ENCODE peak calls at places on chromosomes 3 and 15, in ten cellular contexts. F, R, P, V, C, Q, T, Y, U and J are unnamed samples.

GRCh38 chr15:45362419-45362818 is 15.9 kb downstream of the GATM start:
- DNase-seq in F (no peak), R (no peak), P (no peak), V (no peak), C (no peak), Q (no peak), T (no peak), Y (no peak), U (no peak), J (no peak)

GRCh38 chr3:36257117-36257516 is 123.2 kb upstream of the STAC start:
- DNase-seq in F (no peak), R (no peak), P (no peak), V (no peak), C (no peak), Q (no peak), T (no peak), Y (no peak), U (no peak), J (no peak)

GRCh38 chr3:10770981-10771380 is 45.0 kb upstream of the SLC6A11 start:
- DNase-seq in F (no peak), R (no peak), P (no peak), V (no peak), C (no peak), Q (no peak), T (no peak), Y (no peak), U (no peak), J (no peak)

GRCh38 chr3:184337315-184337714 is at the start of gene FAM131A:
- DNase-seq in F (peak; percentile 87), R (peak; percentile 75), P (no peak), V (no peak), C (no peak), Q (no peak), T (peak; percentile 81), Y (no peak), U (peak; percentile 28), J (no peak)

GRCh38 chr15:43998607-43999006 is 171.8 kb downstream of the WDR76 start:
- DNase-seq in F (peak; percentile 96), R (no peak), P (peak; percentile 44), V (no peak), C (no peak), Q (no peak), T (peak; percentile 76), Y (no peak), U (peak; percentile 71), J (peak; percentile 52)

GRCh38 chr3:43389388-43390254 is 103.3 kb downstream of the SNRK start:
- DNase-seq in F (peak; percentile 69), R (peak; percentile 55), P (no peak), V (no peak), C (peak; percentile 57), Q (peak; percentile 54), T (peak; percentile 64), Y (peak; percentile 89), U (peak; percentile 88), J (peak; percentile 77)

GRCh38 chr3:103609472-103609871 is 1174.7 kb downstream of the ZPLD1 start:
- DNase-seq in F (no peak), R (no peak), P (no peak), V (no peak), C (no peak), Q (no peak), T (no peak), Y (no peak), U (no peak), J (no peak)

GRCh38 chr3:195872097-195872496 is 36.3 kb downstream of the TNK2 start:
- DNase-seq in F (no peak), R (no peak), P (no peak), V (no peak), C (no peak), Q (no peak), T (no peak), Y (no peak), U (no peak), J (no peak)

GRCh38 chr15:61841461-61841860 is 218.8 kb downstream of the VPS13C start:
- DNase-seq in F (no peak), R (no peak), P (no peak), V (no peak), C (no peak), Q (no peak), T (no peak), Y (no peak), U (no peak), J (no peak)

GRCh38 chr15:31869640-31870335 is 160.5 kb upstream of the CHRNA7 start:
- DNase-seq in F (peak; percentile 2), R (no peak), P (peak; percentile 69), V (no peak), C (no peak), Q (no peak), T (peak; percentile 12), Y (peak; percentile 87), U (no peak), J (no peak)

GRCh38 chr3:166013073-166013679 is 176.0 kb upstream of the BCHE start:
- DNase-seq in F (peak; percentile 53), R (no peak), P (peak; percentile 45), V (no peak), C (no peak), Q (peak; percentile 10), T (no peak), Y (no peak), U (peak; percentile 37), J (peak; percentile 28)

GRCh38 chr3:31341130-31341529 is 191.6 kb upstream of the STT3B start:
- DNase-seq in F (no peak), R (no peak), P (peak; percentile 40), V (no peak), C (peak; percentile 26), Q (no peak), T (no peak), Y (no peak), U (no peak), J (no peak)

DNA sequence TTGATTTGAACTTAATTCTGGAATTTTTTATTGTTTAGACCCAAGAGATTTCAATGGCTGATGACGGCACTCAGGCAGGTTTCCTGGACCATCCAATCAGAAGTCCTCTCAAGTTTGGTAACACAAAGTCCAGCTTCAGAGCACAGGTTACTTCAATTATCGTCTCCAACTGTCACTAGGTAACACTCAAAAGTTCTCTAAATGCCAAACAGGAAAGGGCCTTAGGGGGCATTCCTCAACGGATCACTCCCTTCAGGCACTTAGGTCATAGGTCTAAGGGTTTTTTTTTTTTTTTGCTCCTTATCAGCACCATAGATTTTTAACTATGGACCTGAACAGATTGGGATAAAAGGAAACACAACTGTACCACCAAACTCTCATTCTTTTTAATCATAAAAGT is 85.8 kb downstream of the MEIS2 start:
- DNase-seq in F (no peak), R (no peak), P (peak; percentile 25), V (no peak), C (no peak), Q (no peak), T (no peak), Y (no peak), U (no peak), J (no peak)
- H3K4me3 ChIP-seq in F (no peak overlapping the region), R (no peak overlapping the region), P (no peak overlapping the region), V (no peak overlapping the region), C (no peak overlapping the region), Q (no peak overlapping the region), T (no peak overlapping the region), Y (no peak overlapping the region), U (no peak overlapping the region), J (no peak overlapping the region)

GRCh38 chr3:24521306-24522154 is 26.9 kb upstream of the THRB start:
- DNase-seq in F (peak; percentile 25), R (peak; percentile 27), P (peak; percentile 72), V (no peak), C (peak; percentile 65), Q (no peak), T (peak; percentile 72), Y (peak; percentile 90), U (no peak), J (peak; percentile 34)
- H3K4me3 ChIP-seq in F (peak overlapping the region; percentile 62), R (peak overlapping the region; percentile 43), P (peak overlapping the region; percentile 71), V (peak overlapping the region; percentile 49), C (peak overlapping the region; percentile 74), Q (peak overlapping the region; percentile 54), T (peak overlapping the region; percentile 74), Y (peak overlapping the region; percentile 66), U (peak overlapping the region; percentile 34), J (peak overlapping the region; percentile 56)

DNA sequence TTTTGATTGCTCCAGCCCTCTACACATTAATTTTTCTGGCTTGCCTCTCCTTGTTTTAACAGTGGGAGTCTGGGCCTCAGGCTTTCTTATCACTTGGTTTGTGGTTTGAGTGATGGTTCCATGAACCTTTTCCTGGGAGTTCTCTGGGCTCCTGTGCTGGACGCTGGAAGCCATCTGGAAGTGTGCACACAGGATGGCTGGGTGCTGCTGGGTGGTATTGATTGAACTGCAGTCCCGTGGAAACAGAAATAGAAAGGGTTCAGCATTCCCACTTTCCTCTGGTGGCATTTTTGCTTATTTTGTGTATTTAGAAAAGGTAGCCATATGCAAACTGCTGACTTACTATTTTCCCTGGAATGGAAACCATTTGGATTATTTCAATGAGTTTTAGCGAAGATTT is 25.6 kb downstream of the MITF start:
- DNase-seq in F (no peak), R (peak; percentile 30), P (no peak), V (no peak), C (no peak), Q (no peak), T (no peak), Y (no peak), U (no peak), J (peak; percentile 77)
- H3K4me3 ChIP-seq in F (no peak overlapping the region), R (peak overlapping the region; percentile 16), P (no peak overlapping the region), V (no peak overlapping the region), C (no peak overlapping the region), Q (peak overlapping the region; percentile 43), T (no peak overlapping the region), Y (no peak overlapping the region), U (no peak overlapping the region), J (peak overlapping the region; percentile 19)

GRCh38 chr15:94029495-94029894 is 201.9 kb upstream of the MCTP2 start:
- DNase-seq in F (peak; percentile 46), R (no peak), P (no peak), V (no peak), C (no peak), Q (no peak), T (no peak), Y (no peak), U (peak; percentile 39), J (no peak)

GRCh38 chr15:94028121-94028520 is 203.2 kb upstream of the MCTP2 start:
- DNase-seq in F (no peak), R (no peak), P (no peak), V (no peak), C (no peak), Q (no peak), T (no peak), Y (no peak), U (no peak), J (no peak)

GRCh38 chr15:94027571-94027970 is 203.8 kb upstream of the MCTP2 start:
- DNase-seq in F (peak; percentile 15), R (no peak), P (no peak), V (no peak), C (no peak), Q (no peak), T (no peak), Y (no peak), U (no peak), J (no peak)

GRCh38 chr15:94028809-94029208 is 202.6 kb upstream of the MCTP2 start:
- DNase-seq in F (no peak), R (no peak), P (no peak), V (no peak), C (no peak), Q (no peak), T (no peak), Y (no peak), U (no peak), J (no peak)

DNA sequence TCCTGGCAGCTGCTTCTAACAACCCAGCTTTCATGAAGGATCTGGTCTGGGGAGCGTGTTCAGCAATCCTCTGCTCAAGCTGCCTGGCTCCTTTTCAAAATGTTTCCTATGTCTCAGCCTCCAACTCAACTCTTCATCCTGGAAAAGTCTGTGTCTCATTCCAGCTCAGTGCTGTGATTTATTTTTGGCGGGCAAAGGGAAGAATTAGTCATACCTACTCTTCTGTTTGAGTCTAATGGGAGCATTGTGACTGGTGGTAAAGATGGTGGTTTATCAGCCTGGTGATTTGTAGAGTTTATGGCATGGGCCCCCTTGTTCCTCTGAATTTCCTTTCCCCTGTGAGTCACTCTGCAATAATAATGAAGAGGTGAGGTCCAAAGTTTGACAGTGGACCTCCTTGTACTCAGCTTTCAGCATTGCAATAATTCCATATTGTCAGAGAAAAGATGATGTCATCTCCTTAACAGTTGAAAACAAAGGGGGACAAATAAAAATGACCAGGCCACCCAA is 204.8 kb upstream of the MCTP2 start:
- DNase-seq in F (peak; percentile 95), R (peak; percentile 70), P (no peak), V (peak; percentile 45), C (no peak), Q (no peak), T (no peak), Y (no peak), U (peak; percentile 55), J (no peak)
- H3K4me3 ChIP-seq in F (no peak overlapping the region), R (no peak overlapping the region), P (no peak overlapping the region), V (no peak overlapping the region), C (no peak overlapping the region), Q (no peak overlapping the region), T (no peak overlapping the region), Y (no peak overlapping the region), U (no peak overlapping the region), J (no peak overlapping the region)